ENCODE peak calls at places on chromosomes 12 and 14, in ten cellular contexts. D is BJ, Q is foreskin fibroblast, M is spleen, B is heart left ventricle, E is cardiac muscle cell, H is astrocyte of the cerebellum, J is AG09309, P is neural progenitor cell, F is fibroblast of pulmonary artery. G is an unnamed sample.
A peak's percentile ranks its signal among the peaks of the same experiment; 100 is the strongest.

GRCh38 chr14:73612339-73613045 is at the start of gene ACOT6:
- DNase-seq in Q (peak; percentile 84), B (peak; percentile 78), P (peak; percentile 90), M (peak; percentile 90), D (peak; percentile 10), J (peak; percentile 17), E (peak; percentile 78), H (no peak), F (peak; percentile 69), G (no peak)

GRCh38 chr12:27615331-27615891 is 80.8 kb upstream of the REP15 start:
- DNase-seq in Q (peak; percentile 54), B (no peak), P (no peak), M (no peak), D (peak; percentile 78), H (no peak), F (peak; percentile 41), E (peak; percentile 27), J (peak; percentile 81), G (no peak)

GRCh38 chr12:111046896-111047295 is 126.5 kb upstream of the MYL2 start:
- DNase-seq in P (no peak), Q (no peak), D (no peak), M (peak; percentile 59), J (no peak), B (no peak), H (no peak), E (no peak), F (no peak), G (no peak)

GRCh38 chr12:2477009-2477766 is 317.6 kb upstream of the FKBP4 start:
- DNase-seq in J (no peak), P (no peak), D (no peak), F (no peak), B (no peak), E (no peak), H (no peak), M (no peak), Q (no peak), G (no peak)

GRCh38 chr12:111011999-111012600 is 91.7 kb upstream of the MYL2 start:
- DNase-seq in H (no peak), E (no peak), P (no peak), F (no peak), M (no peak), Q (no peak), J (no peak), D (no peak), B (no peak), G (no peak)

GRCh38 chr12:62299617-62300016 is 39.4 kb downstream of the USP15 start:
- DNase-seq in M (no peak), F (no peak), H (no peak), E (no peak), B (no peak), J (no peak), P (no peak), Q (no peak), D (no peak), G (no peak)

GRCh38 chr12:30437616-30438015 is 258.1 kb downstream of the IPO8 start:
- DNase-seq in Q (peak; percentile 41), E (peak; percentile 86), F (peak; percentile 77), H (no peak), J (no peak), M (no peak), P (no peak), B (no peak), D (no peak), G (no peak)

GRCh38 chr14:86672071-86672470 is 1142.1 kb downstream of the FLRT2 start:
- DNase-seq in H (no peak), E (no peak), D (no peak), J (no peak), P (no peak), F (no peak), M (no peak), Q (no peak), B (no peak), G (no peak)

GRCh38 chr12:56193025-56193578 is 3.8 kb upstream of the SMARCC2 start:
- DNase-seq in Q (peak; percentile 91), M (no peak), P (peak; percentile 91), D (no peak), J (peak; percentile 54), E (peak; percentile 92), F (peak; percentile 93), H (peak; percentile 84), B (peak; percentile 71), G (peak; percentile 67)

GRCh38 chr12:125530876-125531275 is 465.6 kb downstream of the AACS start:
- DNase-seq in Q (no peak), D (no peak), M (no peak), J (no peak), B (no peak), F (no peak), E (no peak), H (no peak), P (no peak), G (no peak)

GRCh38 chr12:76018111-76018510 is 13.5 kb downstream of the PHLDA1 start:
- DNase-seq in M (no peak), B (peak; percentile 79), E (peak; percentile 58), F (peak; percentile 66), P (peak; percentile 30), D (no peak), Q (peak; percentile 48), H (no peak), J (no peak), G (no peak)

GRCh38 chr14:93490001-93490400 is 59.3 kb downstream of the UNC79 start:
- DNase-seq in F (no peak), Q (no peak), J (no peak), D (no peak), B (no peak), P (peak; percentile 76), M (no peak), E (no peak), H (no peak), G (no peak)

GRCh38 chr14:92531151-92531873 is 17.7 kb downstream of the RIN3 start:
- DNase-seq in P (no peak), J (no peak), D (no peak), E (no peak), B (no peak), M (peak; percentile 89), H (no peak), F (no peak), Q (no peak), G (no peak)

DNA sequence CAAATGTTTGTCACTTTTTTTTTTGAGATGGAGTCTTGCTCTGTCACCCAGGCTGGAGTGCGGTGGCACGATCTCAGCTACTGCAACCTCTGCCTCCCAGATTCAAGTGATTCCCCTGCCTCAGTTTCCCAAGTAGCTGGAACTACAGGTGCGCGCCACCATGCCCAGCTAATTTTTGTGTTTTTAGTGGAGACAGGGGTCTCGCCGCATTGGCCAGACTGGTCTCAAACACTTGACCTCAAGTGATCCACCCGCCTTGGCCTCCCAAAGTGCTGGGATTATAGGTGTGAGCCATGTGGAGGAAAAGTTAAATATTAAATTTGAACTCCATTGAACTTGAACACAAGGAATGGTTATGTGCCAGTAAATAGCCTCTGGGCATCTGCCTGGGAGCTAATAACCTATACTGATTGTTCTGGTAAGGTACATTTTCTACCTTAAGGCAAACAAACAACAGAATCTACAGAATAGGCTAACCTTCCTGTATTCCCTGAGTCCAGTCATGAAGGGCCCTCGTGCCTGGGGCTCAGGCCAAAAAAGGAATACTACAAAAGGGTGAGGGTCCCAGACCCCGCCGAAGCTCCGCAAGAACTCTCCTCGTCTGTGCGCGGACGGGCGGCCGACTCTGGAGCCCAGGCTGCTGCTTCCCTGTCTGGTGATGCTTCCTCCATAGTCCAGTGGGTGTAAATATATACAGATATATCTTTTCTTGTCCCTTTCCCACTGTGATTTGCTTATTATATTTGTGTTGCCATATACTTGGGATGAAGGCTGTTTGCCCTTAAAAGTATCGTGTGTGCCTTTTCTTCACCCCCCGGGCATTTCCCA is 74.0 kb upstream of the EIF5 start:
- DNase-seq in B (no peak), J (no peak), F (no peak), D (no peak), P (no peak), E (no peak), Q (no peak), M (no peak), H (no peak), G (no peak)
- H3K4me3 ChIP-seq in B (peak overlapping the region; percentile 58), J (peak overlapping the region; percentile 54), F (peak overlapping the region; percentile 56), D (peak overlapping the region; percentile 22), P (no peak overlapping the region), E (no peak overlapping the region), Q (peak overlapping the region; percentile 71), M (peak overlapping the region; percentile 20), H (peak overlapping the region; percentile 43), G (peak overlapping the region; percentile 52)

DNA sequence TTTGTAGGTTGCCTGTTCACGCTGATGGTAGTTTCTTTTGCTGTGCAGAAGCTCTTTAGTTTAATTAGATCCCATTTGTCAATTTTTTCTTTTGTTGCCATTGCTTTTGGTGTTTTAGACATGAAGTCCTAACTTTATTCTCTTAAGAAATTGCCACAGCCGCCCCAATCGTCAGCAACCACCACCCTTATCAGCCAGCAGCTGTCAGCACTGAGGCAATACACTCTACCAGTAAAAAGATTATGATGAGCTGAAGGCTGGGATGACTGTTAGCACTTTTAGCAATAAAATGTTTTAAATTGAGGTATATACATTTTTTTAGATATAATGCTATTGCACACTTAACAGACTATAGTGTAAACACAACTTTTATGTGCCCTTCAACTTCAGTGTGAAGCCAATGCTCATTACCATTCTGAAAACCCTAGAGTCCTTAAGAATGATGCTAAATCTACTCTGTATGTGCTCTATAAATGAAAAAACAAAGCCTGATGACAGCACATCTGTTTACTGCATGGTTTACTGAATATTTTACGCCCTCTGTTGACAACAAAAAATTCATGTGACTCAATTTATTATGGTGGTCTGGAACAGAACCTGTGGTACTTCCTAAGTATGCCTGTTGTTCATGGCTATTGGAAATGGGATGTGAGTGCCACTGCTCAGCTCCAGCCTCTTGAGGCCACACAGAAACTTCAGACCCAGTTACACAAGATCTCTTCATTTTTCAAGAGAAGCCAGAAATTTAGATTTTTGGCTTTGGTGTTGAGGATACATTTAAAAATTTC is 197.4 kb downstream of the DUSP6 start:
- DNase-seq in H (no peak), P (no peak), M (no peak), B (no peak), F (peak; percentile 56), Q (peak; percentile 53), E (peak; percentile 71), D (no peak), J (no peak), G (no peak)
- TF ChIP-seq CTCF in H (no peak), P (no peak), M (no peak), B (no peak), F (peak; percentile 34), Q (no peak), E (peak; percentile 35), D (no peak), J (no peak), G (no peak)

DNA sequence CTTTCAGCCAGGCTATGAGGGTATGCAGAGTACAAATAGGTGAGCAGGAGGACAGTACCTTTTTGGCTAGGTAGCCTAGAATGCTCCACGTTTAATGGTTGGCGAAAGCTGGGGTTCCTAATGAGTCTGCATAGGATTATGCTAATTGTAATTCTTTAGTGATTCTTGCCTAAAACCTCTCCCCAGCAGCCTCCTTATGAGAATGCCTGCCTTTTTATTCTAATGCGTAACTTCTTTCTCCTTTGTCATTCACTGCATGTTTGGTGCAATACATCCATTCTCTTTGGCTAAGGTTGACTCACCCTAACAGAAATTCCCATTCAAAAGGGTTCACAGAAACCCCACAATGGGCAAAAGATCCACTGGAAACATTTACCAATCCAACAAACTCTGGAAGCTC is 752.2 kb downstream of the FSCB start:
- DNase-seq in E (no peak), Q (no peak), B (no peak), F (no peak), M (no peak), D (no peak), H (no peak), J (no peak), P (peak; percentile 34), G (no peak)
- H3K4me3 ChIP-seq in E (no peak overlapping the region), Q (no peak overlapping the region), B (no peak overlapping the region), F (no peak overlapping the region), M (no peak overlapping the region), D (no peak overlapping the region), H (no peak overlapping the region), J (no peak overlapping the region), P (no peak overlapping the region), G (no peak overlapping the region)

GRCh38 chr14:22657861-22658260 is 13.7 kb upstream of the OR6J1 start:
- DNase-seq in D (no peak), H (peak; percentile 26), E (peak; percentile 75), J (no peak), Q (peak; percentile 70), F (peak; percentile 82), M (no peak), P (peak; percentile 17), B (no peak), G (peak; percentile 15)
- TF ChIP-seq CTCF in D (peak; percentile 51), H (peak; percentile 50), E (peak; percentile 63), J (peak; percentile 64), Q (peak; percentile 51), F (peak; percentile 78), M (peak; percentile 45), P (peak; percentile 37), B (peak; percentile 48), G (peak; percentile 24)

G was measured in HFF-Myc.